ENCODE peak calls at places on chromosome X, in five cellular contexts. P is pancreas, D is mammary epithelial cell, F is spleen, M is MM.1S. K is an unnamed sample.

GRCh38 chrX:15877380-15877779 is 22.8 kb upstream of the AP1S2 start:
- DNase-seq in P (no peak), D (peak), F (no peak), M (no peak), K (no peak)

GRCh38 chrX:138777230-138777629 is 65.7 kb upstream of the FGF13 start:
- DNase-seq in P (no peak), D (no peak), F (no peak), M (no peak), K (no peak)

GRCh38 chrX:135639066-135639815 is 74.2 kb upstream of the CT45A1 start:
- DNase-seq in P (no peak), D (no peak), F (no peak), M (no peak), K (no peak)

GRCh38 chrX:50430917-50431316 is 39.7 kb downstream of the DGKK start:
- DNase-seq in P (no peak), D (no peak), F (no peak), M (no peak), K (no peak)

GRCh38 chrX:105700316-105700715 is 122.0 kb upstream of the NRK start:
- DNase-seq in P (no peak), D (no peak), F (no peak), M (no peak), K (no peak)

GRCh38 chrX:41333744-41333993 is 293 bp upstream of the DDX3X start:
- DNase-seq in P (no peak), D (no peak), F (no peak), M (peak), K (peak)

GRCh38 chrX:120671963-120672362 is 42.1 kb upstream of the C1GALT1C1 start:
- DNase-seq in P (no peak), D (no peak), F (no peak), M (no peak), K (no peak)

GRCh38 chrX:44898411-44899221 is 25.6 kb downstream of the KDM6A start:
- DNase-seq in P (no peak), D (peak), F (peak), M (peak), K (no peak)

GRCh38 chrX:140860718-140861117 is 141.7 kb upstream of the SPANXB1 start:
- DNase-seq in P (peak), D (no peak), F (peak), M (no peak), K (no peak)

GRCh38 chrX:154036513-154036912 is 16.8 kb upstream of the IRAK1 start:
- DNase-seq in P (no peak), D (no peak), F (no peak), M (no peak), K (no peak)

GRCh38 chrX:72536542-72536941 is 36.1 kb downstream of the HDAC8 start:
- DNase-seq in P (no peak), D (no peak), F (no peak), M (no peak), K (no peak)

GRCh38 chrX:72539822-72540221 is 32.8 kb downstream of the HDAC8 start:
- DNase-seq in P (no peak), D (no peak), F (no peak), M (no peak), K (no peak)

GRCh38 chrX:72545990-72546389 is 26.7 kb downstream of the HDAC8 start:
- DNase-seq in P (no peak), D (no peak), F (no peak), M (no peak), K (no peak)

DNA sequence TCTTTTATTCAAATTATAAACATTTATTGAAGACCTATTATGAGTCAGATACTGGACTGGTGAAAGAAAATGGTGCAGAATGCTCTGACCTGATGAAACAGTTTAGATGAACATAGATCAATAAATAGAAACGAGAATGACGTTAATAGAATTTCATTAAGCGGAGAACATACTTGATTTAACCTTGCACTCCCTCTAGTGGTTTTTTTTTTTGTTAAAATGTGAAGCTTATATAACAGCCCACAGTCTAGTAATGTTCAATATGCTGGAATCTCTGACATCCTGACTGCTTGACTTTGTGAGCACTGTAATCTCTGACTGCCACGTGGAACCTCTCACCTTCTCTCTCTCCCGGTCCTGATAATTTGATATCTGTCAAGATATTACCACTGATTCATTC is 32.3 kb downstream of the HDAC8 start:
- DNase-seq in P (no peak), D (no peak), F (no peak), M (no peak), K (peak)
- TF ChIP-seq CTCF in P (peak), D (peak), F (peak), M (no peak), K (peak)

GRCh38 chrX:49309401-49309981 is 6.0 kb downstream of the GAGE10 start:
- DNase-seq in P (no peak), D (peak), F (no peak), M (no peak), K (no peak)

GRCh38 chrX:49310371-49310770 is 6.9 kb downstream of the GAGE10 start:
- DNase-seq in P (no peak), D (no peak), F (no peak), M (no peak), K (no peak)

GRCh38 chrX:49303346-49303745 is at the start of gene GAGE10:
- DNase-seq in P (no peak), D (no peak), F (no peak), M (no peak), K (no peak)

GRCh38 chrX:49308604-49309269 is 5.3 kb downstream of the GAGE10 start:
- DNase-seq in P (no peak), D (peak), F (peak), M (no peak), K (no peak)
- H3K27ac ChIP-seq in P (peak), D (no peak), F (peak), M (no peak), K (no peak)

DNA sequence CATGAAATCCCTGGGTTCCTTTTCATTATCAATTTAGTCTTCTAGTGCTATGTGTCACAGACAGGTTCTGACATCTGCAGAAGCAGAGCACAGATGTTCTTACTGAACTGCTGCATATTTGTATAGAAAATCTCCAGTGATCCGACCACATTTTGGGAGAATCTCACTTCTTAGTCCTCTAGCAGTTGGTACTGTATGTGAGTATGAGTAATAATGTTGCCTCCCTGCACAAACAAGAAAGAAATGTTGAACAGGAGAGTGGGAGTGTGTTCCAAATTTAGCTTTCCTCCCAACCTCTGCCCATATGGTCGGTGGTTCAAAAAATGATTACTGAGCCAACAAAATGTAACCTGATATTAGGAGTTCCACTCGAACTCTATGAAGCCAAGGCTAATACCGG is 165.3 kb upstream of the GPC4 start:
- DNase-seq in P (no peak), D (no peak), F (no peak), M (no peak), K (no peak)
- TF ChIP-seq CTCF in P (no peak), D (no peak), F (no peak), M (no peak), K (no peak)

GRCh38 chrX:74925210-74926088 is at the start of gene NEXMIF:
- DNase-seq in P (peak), D (no peak), F (peak), M (peak), K (peak)

GRCh38 chrX:74922922-74923321 is 2.3 kb downstream of the NEXMIF start:
- DNase-seq in P (no peak), D (no peak), F (no peak), M (peak), K (no peak)

GRCh38 chrX:74923942-74924448 is 1.3 kb downstream of the NEXMIF start:
- DNase-seq in P (peak), D (no peak), F (peak), M (no peak), K (no peak)

GRCh38 chrX:74924449-74925209 is 623 bp downstream of the NEXMIF start:
- DNase-seq in P (peak), D (peak), F (peak), M (peak), K (peak)
- H3K27ac ChIP-seq in P (peak), D (no peak), F (peak), M (peak), K (no peak)

GRCh38 chrX:151537572-151537971 is 25.9 kb upstream of the PASD1 start:
- DNase-seq in P (no peak), D (no peak), F (no peak), M (no peak), K (no peak)
- TF ChIP-seq CTCF in P (no peak), D (no peak), F (no peak), M (no peak), K (no peak)

DNA sequence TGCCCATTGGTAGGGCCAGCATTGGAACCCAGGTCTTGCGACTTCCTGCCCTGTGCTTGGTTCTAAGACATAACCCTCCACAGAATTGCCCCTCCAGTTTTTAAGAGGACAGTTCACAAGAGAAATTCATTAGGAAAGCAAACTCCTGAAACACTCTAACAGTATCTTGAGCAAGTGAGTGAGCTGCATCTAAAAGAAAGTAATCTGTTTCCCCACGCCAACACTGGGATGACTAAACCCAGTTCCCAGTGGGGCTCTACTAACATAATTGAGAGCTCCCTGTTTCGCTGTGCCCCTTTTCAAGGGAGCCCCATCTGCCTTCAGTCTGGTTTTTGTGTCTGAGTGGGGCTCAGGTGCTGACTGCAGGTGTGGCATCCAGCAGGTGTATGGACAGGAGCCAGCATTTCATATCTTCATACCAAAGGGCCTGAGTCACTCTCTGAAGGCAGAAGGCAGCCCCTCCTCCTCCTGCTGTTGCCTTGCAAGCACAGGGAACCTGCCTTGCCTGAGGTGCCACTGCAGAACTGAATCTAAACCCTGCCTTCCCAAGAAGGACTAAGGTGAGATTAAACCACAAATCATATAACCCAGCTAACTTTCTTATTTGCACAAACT is 8.0 kb downstream of the AMOT start:
- DNase-seq in P (peak), D (peak), F (no peak), M (peak), K (peak)
- H3K27ac ChIP-seq in P (no peak), D (no peak), F (no peak), M (no peak), K (no peak)

DNA sequence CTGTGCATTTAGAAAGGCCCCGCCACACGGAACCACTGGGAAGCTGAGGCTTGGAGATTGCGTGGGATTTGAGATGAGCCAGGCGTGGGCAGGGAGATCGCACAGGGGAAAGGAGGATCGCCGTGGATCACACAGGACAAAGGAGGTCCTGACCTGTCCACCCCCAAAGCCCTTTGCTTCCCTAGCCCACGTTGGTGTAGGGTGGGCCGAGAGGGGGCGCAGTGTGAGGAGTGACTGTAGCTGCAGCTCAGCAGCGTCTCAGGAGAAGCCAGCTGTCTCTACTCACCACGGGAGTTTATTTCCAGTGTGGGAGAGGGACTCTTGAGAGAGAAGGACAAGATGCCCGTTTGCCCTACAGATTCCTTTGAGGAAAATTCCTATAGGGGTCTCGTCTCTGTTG is 62.1 kb downstream of the TBL1X start:
- DNase-seq in P (no peak), D (no peak), F (no peak), M (no peak), K (no peak)
- TF ChIP-seq CTCF in P (no peak), D (no peak), F (no peak), M (no peak), K (no peak)

GRCh38 chrX:130179579-130180215 is 7.9 kb downstream of the RAB33A start:
- DNase-seq in P (no peak), D (no peak), F (no peak), M (no peak), K (no peak)
- H3K27ac ChIP-seq in P (no peak), D (no peak), F (no peak), M (no peak), K (no peak)

K was measured in RWPE1.